ENCODE peak calls at places on chromosomes 16 and 17, in four cellular contexts. Q is right cardiac atrium; U is ovary; I is CD4-positive, CD25-positive, alpha-beta regulatory T cell. X is an unnamed sample.
A peak's percentile ranks its signal among the peaks of the same experiment; 100 is the strongest.

GRCh38 chr17:15909481-15909991 is 35.4 kb upstream of the ADORA2B start:
- DNase-seq in Q (no peak), U (no peak), I (no peak), X (no peak)

GRCh38 chr16:57764341-57765159 is 29.0 kb downstream of the KATNB1 start:
- DNase-seq in Q (peak; percentile 48), U (no peak), I (peak; percentile 13), X (peak; percentile 75)

GRCh38 chr16:65523258-65523950 is 401.5 kb upstream of the CDH11 start:
- DNase-seq in Q (no peak), U (no peak), I (no peak), X (no peak)

GRCh38 chr17:78645421-78646295 is 68.5 kb upstream of the DNAH17 start:
- DNase-seq in Q (peak; percentile 92), U (no peak), I (peak; percentile 78), X (no peak)

GRCh38 chr16:11570258-11570657 is 16.5 kb downstream of the LITAF start:
- DNase-seq in Q (no peak), U (no peak), I (no peak), X (no peak)

GRCh38 chr17:40086150-40087044 is 14.0 kb downstream of the NR1D1 start:
- DNase-seq in Q (peak; percentile 86), U (peak; percentile 68), I (peak; percentile 52), X (peak; percentile 78)

GRCh38 chr17:37083461-37083860 is 134.7 kb downstream of the AATF start:
- DNase-seq in Q (no peak), U (no peak), I (no peak), X (no peak)

GRCh38 chr16:57284206-57284951 is at the start of gene PLLP:
- DNase-seq in Q (peak; percentile 67), U (no peak), I (peak; percentile 28), X (peak; percentile 41)

DNA sequence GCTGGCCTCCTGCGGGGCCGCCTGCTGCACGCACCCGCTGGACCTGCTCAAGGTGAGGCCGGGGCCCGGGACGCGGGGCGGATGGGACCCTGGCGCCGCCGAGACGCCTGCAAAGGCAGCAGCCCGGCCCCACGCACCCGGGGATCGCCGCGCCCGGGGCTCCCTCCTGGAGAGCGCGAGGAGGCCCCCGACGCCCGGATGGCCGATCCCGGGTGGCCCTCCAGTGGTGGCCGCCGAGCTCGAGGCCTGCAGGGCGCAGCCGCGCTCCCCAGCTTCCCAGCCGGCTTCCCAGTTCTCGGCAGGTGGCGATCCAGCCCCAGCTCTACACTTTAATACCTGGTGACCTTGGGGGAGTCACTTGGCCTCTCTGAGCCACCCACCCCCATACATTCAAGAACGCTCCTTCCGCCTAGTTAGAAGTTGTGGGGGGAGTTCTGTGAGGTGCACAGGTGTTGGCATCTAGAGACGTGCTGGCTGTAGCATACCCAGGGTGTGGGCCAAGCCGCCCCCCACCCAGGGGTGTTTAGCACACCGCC is 452 bp downstream of the SLC25A10 start:
- DNase-seq in Q (no peak), U (no peak), I (peak; percentile 18), X (peak; percentile 54)
- H3K27ac ChIP-seq in Q (no peak overlapping the region), U (no peak overlapping the region), I (no peak overlapping the region), X (peak overlapping the region; percentile 50)

DNA sequence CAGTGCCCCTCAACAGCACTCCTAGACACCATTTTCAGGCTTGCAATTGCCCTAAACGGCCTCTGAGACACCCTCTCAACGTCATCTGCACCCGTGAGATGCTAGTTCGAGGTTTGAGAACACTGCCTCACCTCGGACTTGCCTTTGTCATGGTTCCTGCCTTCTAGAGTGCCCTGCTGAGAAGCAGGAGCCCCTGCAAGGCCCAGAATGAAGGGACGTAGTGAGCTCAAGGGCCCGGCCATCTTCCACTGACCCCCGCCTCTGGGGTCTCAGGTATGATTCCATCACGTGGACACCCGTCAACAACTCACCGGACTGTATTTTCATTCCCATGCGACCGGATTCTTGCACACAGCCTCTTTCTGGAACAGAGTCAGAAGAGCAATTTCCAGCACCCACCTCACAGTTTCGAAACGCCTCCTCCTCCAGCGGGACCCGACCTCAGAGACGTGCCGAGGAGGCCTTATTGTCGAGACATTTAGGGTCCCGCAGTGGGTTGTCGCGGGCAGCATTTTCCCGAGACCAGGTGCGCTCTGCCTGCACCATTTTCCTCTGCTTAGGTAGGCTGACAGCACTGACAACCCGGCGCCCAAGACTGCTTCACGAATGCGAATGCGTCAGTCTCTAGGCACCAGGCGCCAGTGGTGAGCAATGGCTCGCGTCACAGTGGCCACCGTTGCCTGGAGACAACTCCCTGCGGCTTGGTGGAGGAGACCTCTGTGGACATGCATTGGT is 999.9 kb downstream of the KCNJ18 start:
- DNase-seq in Q (no peak), U (no peak), I (no peak), X (no peak)
- H3K9me3 ChIP-seq in Q (no peaks in the 10 kb centered on the region), U (no peaks in the 10 kb centered on the region), I (peaks cover 20% of the 10 kb centered on the region), X (no peaks in the 10 kb centered on the region)

DNA sequence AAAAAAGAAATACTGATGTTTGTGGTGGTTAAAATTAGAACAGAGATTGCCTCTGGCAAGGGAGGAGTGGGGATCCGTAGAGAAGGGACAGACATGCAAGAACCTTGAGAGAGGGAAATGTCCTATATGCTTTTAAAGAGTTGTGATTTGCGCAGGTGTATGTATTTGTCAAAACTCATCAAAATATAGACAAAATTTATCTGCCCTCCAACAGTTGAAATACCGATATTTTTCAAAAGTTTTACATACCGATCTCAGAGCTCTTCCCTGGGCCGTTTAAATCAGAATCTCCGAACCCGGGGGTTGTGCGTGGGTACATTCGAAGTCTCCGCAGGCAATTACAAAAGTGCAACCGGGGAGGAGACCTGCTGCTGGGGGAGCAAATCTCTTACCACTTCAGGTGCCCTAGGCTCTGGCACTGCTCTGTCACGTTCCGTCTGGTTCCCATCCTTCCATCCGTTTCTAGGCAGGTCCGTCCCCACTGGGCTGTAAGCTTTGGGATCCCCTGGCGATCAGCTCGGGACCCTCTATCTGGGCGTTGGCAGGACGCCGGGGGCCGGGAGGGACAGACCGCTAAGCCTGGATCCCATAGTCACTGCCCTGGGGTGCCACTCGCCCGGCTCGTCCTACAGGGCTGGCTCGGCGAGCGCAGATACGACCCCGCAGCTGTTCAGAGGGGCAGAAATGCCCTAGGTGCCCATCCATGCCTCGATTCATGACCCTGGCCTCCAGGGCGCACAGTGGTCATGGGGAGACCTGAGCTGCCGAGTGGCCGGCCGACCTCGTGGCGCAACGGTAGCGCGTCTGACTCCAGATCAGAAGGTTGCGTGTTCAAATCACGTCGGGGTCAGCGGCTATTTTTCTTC is 4.2 kb downstream of the BORCS6 start:
- DNase-seq in Q (peak; percentile 94), U (peak; percentile 92), I (peak; percentile 80), X (peak; percentile 81)
- H3K4me1 ChIP-seq in Q (peaks cover 9% of the 10 kb centered on the region), U (peaks cover 16% of the 10 kb centered on the region), I (peaks cover 29% of the 10 kb centered on the region), X (peaks cover 10% of the 10 kb centered on the region)

DNA sequence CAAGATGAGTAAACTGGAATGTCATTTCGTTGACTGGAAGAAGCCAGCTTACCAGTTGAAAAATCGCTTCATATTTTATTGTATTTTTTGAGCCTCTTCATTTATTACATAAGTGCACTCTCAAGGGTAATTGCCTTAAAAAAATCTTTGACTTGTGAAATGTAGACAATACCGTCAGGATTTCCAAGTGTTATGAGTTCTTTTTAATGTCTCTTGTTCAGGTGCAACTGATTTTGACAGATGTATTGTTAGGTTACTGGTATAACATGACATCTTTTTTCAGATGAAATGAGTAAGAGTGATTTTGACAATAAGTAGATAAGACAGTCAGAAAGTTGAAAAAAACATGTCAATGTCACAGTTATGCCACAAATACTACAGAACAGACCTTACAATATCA is 169.1 kb downstream of the CNTNAP4 start:
- DNase-seq in Q (no peak), U (no peak), I (no peak), X (no peak)
- H3K27ac ChIP-seq in Q (no peak overlapping the region), U (no peak overlapping the region), I (no peak overlapping the region), X (no peak overlapping the region)

GRCh38 chr16:59651662-59652061 is 917.5 kb upstream of the GOT2 start:
- DNase-seq in Q (no peak), U (no peak), I (no peak), X (no peak)
- H3K9me3 ChIP-seq in Q (no peaks in the 10 kb centered on the region), U (no peaks in the 10 kb centered on the region), I (peaks cover 13% of the 10 kb centered on the region), X (no peaks in the 10 kb centered on the region)

GRCh38 chr16:83840060-83840617 is 32.4 kb downstream of the HSBP1 start:
- DNase-seq in Q (no peak), U (no peak), I (no peak), X (no peak)
- H3K4me1 ChIP-seq in Q (no peaks in the 10 kb centered on the region), U (no peaks in the 10 kb centered on the region), I (no peaks in the 10 kb centered on the region), X (peaks cover 7% of the 10 kb centered on the region)

DNA sequence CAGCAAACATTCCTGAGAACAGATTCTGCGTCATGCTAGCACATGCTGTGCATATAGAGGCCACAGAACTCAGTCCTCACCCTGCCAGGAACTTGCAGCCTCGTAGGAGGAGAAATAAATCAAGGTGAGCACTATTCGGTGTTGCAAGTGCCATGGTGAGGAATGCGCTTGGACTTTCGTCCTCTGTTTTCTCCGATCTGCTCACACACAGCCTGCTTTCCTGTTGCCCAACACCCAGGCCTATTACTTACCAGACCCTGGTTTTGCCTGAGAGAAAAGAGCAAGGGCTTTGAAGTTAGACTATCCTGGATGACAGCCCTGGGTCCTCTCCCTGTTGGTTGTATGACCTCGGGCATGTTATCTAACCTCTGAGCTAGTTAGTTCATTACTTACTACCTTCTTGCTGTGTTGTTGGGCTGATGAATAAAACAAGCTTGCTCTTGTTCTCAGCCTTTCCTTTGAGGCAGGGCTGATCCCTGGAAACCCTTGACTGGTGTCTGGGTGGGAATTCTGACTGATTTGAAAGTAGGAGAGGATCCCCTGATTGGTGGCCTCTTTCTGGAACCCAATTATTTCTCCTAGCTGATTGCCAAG is 2.9 kb downstream of the ACSF2 start:
- DNase-seq in Q (no peak), U (no peak), I (no peak), X (no peak)
- H3K27ac ChIP-seq in Q (no peak overlapping the region), U (no peak overlapping the region), I (no peak overlapping the region), X (peak overlapping the region; percentile 68)

X was measured in cardiac muscle cell.